ENCODE peak calls at places on chromosomes 16 and 17, in seven cellular contexts. F, N, Y, I, P, W and Q are unnamed samples.

GRCh38 chr16:30976486-30976885 is 8.5 kb upstream of the HSD3B7 start:
- DNase-seq in F (no peak), N (no peak), W (no peak), I (no peak), Y (no peak), P (no peak), Q (no peak)

GRCh38 chr17:65576939-65577338 is 15.5 kb upstream of the AXIN2 start:
- DNase-seq in N (no peak), P (peak), W (no peak), Y (no peak), I (no peak), F (no peak), Q (no peak)

GRCh38 chr16:65548470-65548869 is 426.6 kb upstream of the CDH11 start:
- DNase-seq in N (no peak), F (no peak), P (no peak), Y (no peak), I (no peak), W (peak), Q (no peak)

GRCh38 chr17:77458202-77459017 is 317.6 kb downstream of the SEC14L1 start:
- DNase-seq in F (no peak), W (no peak), N (no peak), Y (no peak), P (no peak), I (no peak), Q (no peak)

GRCh38 chr17:19292377-19292711 is 55.2 kb downstream of the EPN2 start:
- DNase-seq in N (no peak), I (no peak), Y (no peak), F (no peak), P (no peak), W (no peak), Q (no peak)

GRCh38 chr17:62085511-62086408 is 20.7 kb upstream of the MED13 start:
- DNase-seq in W (no peak), F (no peak), N (no peak), Y (peak), P (peak), I (no peak), Q (no peak)

GRCh38 chr17:7886227-7887037 is 2.2 kb upstream of the CHD3 start:
- DNase-seq in W (peak), I (no peak), P (no peak), Y (no peak), F (no peak), N (peak), Q (peak)

GRCh38 chr17:30565073-30565935 is 88.1 kb downstream of the GOSR1 start:
- DNase-seq in I (no peak), F (no peak), Y (no peak), N (no peak), P (no peak), W (no peak), Q (peak)

GRCh38 chr16:74049027-74049426 is 247.6 kb upstream of the PSMD7 start:
- DNase-seq in W (no peak), Y (no peak), N (no peak), I (no peak), P (no peak), F (no peak), Q (no peak)

GRCh38 chr17:60506312-60506711 is 19.7 kb downstream of the APPBP2 start:
- DNase-seq in P (no peak), F (no peak), Y (peak), N (no peak), W (no peak), I (no peak), Q (no peak)

GRCh38 chr16:19833176-19833575 is 51.5 kb downstream of the GPRC5B start:
- DNase-seq in W (no peak), P (no peak), Y (no peak), N (no peak), F (no peak), I (no peak), Q (no peak)
- TF ChIP-seq JUND in W (no peak), P (no peak), Y (no peak), N (no peak), F (no peak), I (no peak), Q (no peak)

DNA sequence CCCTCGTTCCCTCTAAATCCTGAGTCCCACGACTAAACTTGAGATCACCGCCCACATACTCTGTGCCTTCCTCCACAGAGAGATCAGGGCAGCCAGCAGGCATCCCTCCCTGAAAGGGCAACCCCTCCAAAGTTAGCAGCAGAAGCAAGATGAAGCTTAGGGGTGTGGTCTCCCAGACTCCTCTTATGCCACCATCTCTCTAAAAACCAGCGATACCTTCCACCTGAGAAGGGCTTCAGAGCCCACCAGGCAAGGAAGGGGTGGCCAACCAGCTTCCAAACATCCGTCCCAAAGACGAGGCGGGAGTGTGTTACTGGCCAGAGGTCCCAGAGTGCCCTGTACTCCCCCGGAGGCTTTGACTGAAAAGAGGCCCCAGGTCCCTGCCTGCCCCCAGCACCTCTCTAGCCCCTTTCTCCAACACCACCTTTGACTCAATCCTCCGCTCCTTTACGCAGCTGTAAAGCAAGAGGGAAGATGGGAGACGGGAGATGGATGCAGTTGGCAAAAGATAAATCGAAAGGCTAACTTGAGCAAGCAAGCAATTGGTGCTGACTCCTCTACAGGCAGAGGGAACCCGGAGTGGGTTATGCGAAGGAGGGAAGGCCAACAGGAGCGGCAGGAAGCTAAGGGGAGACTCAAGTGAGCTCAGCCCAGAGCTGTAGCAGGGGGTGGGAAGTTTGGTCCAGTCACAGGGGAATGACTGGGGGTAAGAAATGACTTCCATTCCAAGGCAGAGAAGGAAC is 1.1 kb downstream of the ST3GAL2 start:
- DNase-seq in W (peak), Y (no peak), I (no peak), N (peak), F (no peak), P (peak), Q (no peak)
- TF ChIP-seq JUND in W (no peak), Y (no peak), I (no peak), N (no peak), F (no peak), P (no peak), Q (no peak)

GRCh38 chr17:50047083-50047482 is 8.8 kb upstream of the ITGA3 start:
- DNase-seq in P (no peak), N (no peak), Y (no peak), F (no peak), I (no peak), W (no peak), Q (no peak)
- TF ChIP-seq JUND in P (no peak), N (no peak), Y (no peak), F (no peak), I (no peak), W (no peak), Q (no peak)

DNA sequence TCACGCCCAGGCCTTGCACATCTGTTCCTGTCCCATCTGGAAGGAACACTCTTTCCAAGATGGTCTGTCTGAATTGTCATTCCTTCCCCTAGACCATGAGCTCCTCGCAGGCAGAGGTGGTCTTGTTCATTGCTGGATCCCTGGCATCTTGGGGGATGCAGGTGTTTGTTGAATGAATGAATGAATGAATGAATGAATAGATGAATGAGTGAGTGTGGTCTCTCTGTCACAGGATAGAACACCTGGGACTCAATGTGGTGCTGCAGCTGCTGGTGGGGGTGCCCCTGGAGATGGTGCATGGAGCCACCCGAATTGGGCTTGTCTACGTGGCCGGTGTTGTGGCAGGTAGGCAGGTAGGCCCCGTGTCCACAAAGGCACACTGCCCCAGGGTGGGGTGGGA is 32.2 kb downstream of the RHBDL3 start:
- DNase-seq in N (no peak), F (no peak), W (no peak), I (no peak), Y (no peak), P (no peak), Q (no peak)
- TF ChIP-seq JUND in N (no peak), F (no peak), W (no peak), I (no peak), Y (no peak), P (no peak), Q (no peak)

GRCh38 chr16:71259086-71259485 is 28.6 kb upstream of the HYDIN start:
- DNase-seq in Y (no peak), P (no peak), I (no peak), W (no peak), N (no peak), F (no peak), Q (no peak)

GRCh38 chr16:71260995-71261394 is 28.2 kb downstream of the CMTR2 start:
- DNase-seq in N (no peak), F (no peak), I (no peak), W (no peak), Y (no peak), P (no peak), Q (no peak)

GRCh38 chr16:71257768-71258167 is 27.2 kb upstream of the HYDIN start:
- DNase-seq in F (no peak), I (no peak), W (no peak), N (no peak), P (no peak), Y (no peak), Q (no peak)

GRCh38 chr16:71255721-71256120 is 25.2 kb upstream of the HYDIN start:
- DNase-seq in I (no peak), F (no peak), P (no peak), N (no peak), W (peak), Y (no peak), Q (no peak)

DNA sequence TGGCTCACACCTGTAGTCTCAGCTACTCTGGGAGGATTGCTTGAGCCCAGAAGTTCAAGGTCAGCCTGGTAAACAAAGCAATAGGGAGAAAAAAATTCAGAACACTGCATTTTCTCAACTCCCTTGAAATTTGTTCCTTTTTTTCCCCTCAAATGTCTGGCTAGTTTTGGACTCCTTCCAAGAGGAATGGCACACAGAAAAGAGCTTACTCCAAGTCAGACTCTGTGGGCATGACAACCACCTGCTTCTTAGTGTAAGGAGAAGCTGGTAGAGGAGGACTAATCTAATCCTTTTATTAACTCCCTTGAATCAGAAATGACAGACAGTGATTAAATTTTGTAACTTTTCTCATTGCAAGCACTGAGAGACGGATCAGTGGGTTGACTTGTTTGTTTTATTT is 27.8 kb upstream of the HYDIN start:
- DNase-seq in N (no peak), Y (no peak), W (no peak), F (no peak), I (no peak), P (no peak), Q (no peak)
- TF ChIP-seq JUND in N (no peak), Y (no peak), W (no peak), F (no peak), I (no peak), P (no peak), Q (no peak)